ENCODE peak calls at places on chromosomes 12 and 14, in eight cellular contexts. V, X, B, L, J, T, N and F are unnamed samples. For H3K36me3, the result is how much of the 10 kb centered on the place peaks cover.

GRCh38 chr14:59187802-59188460 is 536 bp upstream of the DAAM1 start:
- DNase-seq in L (peak), B (no peak), X (no peak), T (peak), J (peak), V (no peak), N (no peak), F (no peak)

GRCh38 chr12:129827985-129828384 is 75.8 kb downstream of the TMEM132D start:
- DNase-seq in J (no peak), B (no peak), X (no peak), V (no peak), N (no peak), T (no peak), L (no peak), F (no peak)

GRCh38 chr14:35331605-35332516 is 39.7 kb downstream of the PSMA6 start:
- DNase-seq in X (peak), T (peak), B (peak), J (no peak), N (peak), V (peak), L (peak), F (peak)

GRCh38 chr12:57268264-57268663 is 17.3 kb upstream of the STAC3 start:
- DNase-seq in J (no peak), V (no peak), N (no peak), T (no peak), X (no peak), L (no peak), B (peak), F (no peak)

GRCh38 chr14:20855652-20856291 is 35.4 kb upstream of the RNASE3 start:
- DNase-seq in X (peak), T (peak), J (peak), L (peak), V (peak), B (peak), N (peak), F (peak)

GRCh38 chr14:92549853-92550244 is 36.3 kb downstream of the RIN3 start:
- DNase-seq in V (no peak), N (peak), L (peak), X (peak), J (no peak), B (no peak), T (no peak), F (no peak)

GRCh38 chr12:100672075-100672592 is 98.7 kb downstream of the GAS2L3 start:
- DNase-seq in L (peak), B (no peak), X (no peak), T (no peak), J (peak), N (no peak), V (no peak), F (no peak)

GRCh38 chr12:13208533-13209278 is 12.2 kb downstream of the EMP1 start:
- DNase-seq in T (peak), B (no peak), X (peak), V (no peak), L (no peak), J (peak), N (peak), F (no peak)

GRCh38 chr14:104102282-104102914 is 16.9 kb downstream of the ASPG start:
- DNase-seq in B (no peak), J (no peak), X (no peak), N (no peak), L (no peak), V (no peak), T (no peak), F (no peak)

GRCh38 chr12:63223128-63223527 is 72.1 kb upstream of the AVPR1A start:
- DNase-seq in N (no peak), V (no peak), B (no peak), X (no peak), J (no peak), T (no peak), L (no peak), F (no peak)

GRCh38 chr12:34399631-34400422 is 377.5 kb downstream of the ALG10 start:
- DNase-seq in J (no peak), T (peak), X (no peak), L (peak), B (no peak), V (no peak), N (no peak), F (no peak)

GRCh38 chr14:51092965-51093364 is 1.9 kb downstream of the TRIM9 start:
- DNase-seq in X (no peak), T (no peak), J (no peak), B (no peak), N (no peak), L (no peak), V (no peak), F (no peak)

GRCh38 chr14:36996133-36996856 is 176.1 kb downstream of the SLC25A21 start:
- DNase-seq in X (peak), V (no peak), N (no peak), J (no peak), T (no peak), B (peak), L (no peak), F (peak)

GRCh38 chr12:107122452-107122958 is 29.2 kb upstream of the CRY1 start:
- DNase-seq in J (no peak), X (no peak), L (no peak), B (no peak), N (no peak), V (no peak), T (no peak), F (no peak)

GRCh38 chr12:15846887-15847286 is 35.3 kb upstream of the STRAP start:
- DNase-seq in B (no peak), T (peak), X (peak), V (no peak), J (no peak), N (peak), L (no peak), F (no peak)

GRCh38 chr12:85951823-85952222 is 77.7 kb downstream of the NTS start:
- DNase-seq in N (peak), B (peak), T (peak), V (peak), X (peak), J (peak), L (no peak), F (no peak)

GRCh38 chr14:101197595-101198397 is 294.3 kb upstream of the RTL1 start:
- DNase-seq in N (no peak), B (no peak), X (no peak), T (no peak), J (no peak), L (no peak), V (no peak), F (no peak)

GRCh38 chr12:124650912-124651311 is 83.5 kb upstream of the NCOR2 start:
- DNase-seq in L (no peak), N (no peak), V (no peak), T (no peak), X (no peak), B (no peak), J (no peak), F (no peak)

GRCh38 chr14:103548463-103549351 is 13.8 kb downstream of the BAG5 start:
- DNase-seq in B (no peak), V (no peak), J (no peak), T (no peak), N (no peak), X (no peak), L (no peak), F (no peak)

GRCh38 chr12:123660328-123660727 is 10.6 kb upstream of the TCTN2 start:
- DNase-seq in J (no peak), N (peak), B (peak), X (peak), L (no peak), V (no peak), T (no peak), F (peak)

GRCh38 chr12:18424857-18425256 is 163.5 kb downstream of the PIK3C2G start:
- DNase-seq in B (no peak), N (no peak), X (no peak), J (no peak), T (no peak), L (no peak), V (no peak), F (no peak)

GRCh38 chr14:56524971-56525677 is 54.5 kb upstream of the TMEM260 start:
- DNase-seq in V (no peak), X (no peak), T (no peak), J (no peak), L (no peak), B (no peak), N (no peak), F (no peak)

GRCh38 chr12:46265734-46266133 is 3.1 kb downstream of the SLC38A1 start:
- DNase-seq in V (no peak), L (no peak), B (no peak), T (no peak), X (no peak), N (no peak), J (no peak), F (no peak)

GRCh38 chr12:109758406-109759075 is 44.9 kb downstream of the FAM222A start:
- DNase-seq in J (no peak), N (no peak), V (no peak), L (peak), B (no peak), X (no peak), T (no peak), F (no peak)

GRCh38 chr14:22811752-22812151 is 3.5 kb downstream of the SLC7A7 start:
- DNase-seq in V (no peak), B (no peak), T (no peak), J (peak), X (no peak), N (peak), L (no peak), F (no peak)

GRCh38 chr14:22807432-22808087 is 7.7 kb downstream of the SLC7A7 start:
- DNase-seq in B (no peak), J (no peak), V (no peak), T (peak), N (no peak), X (no peak), L (no peak), F (no peak)

GRCh38 chr14:22813145-22813544 is 2.1 kb downstream of the SLC7A7 start:
- DNase-seq in X (no peak), L (no peak), T (no peak), N (no peak), V (no peak), B (no peak), J (no peak), F (no peak)

GRCh38 chr14:22812744-22813143 is 2.5 kb downstream of the SLC7A7 start:
- DNase-seq in X (no peak), N (no peak), V (no peak), B (no peak), L (no peak), T (no peak), J (no peak), F (no peak)

DNA sequence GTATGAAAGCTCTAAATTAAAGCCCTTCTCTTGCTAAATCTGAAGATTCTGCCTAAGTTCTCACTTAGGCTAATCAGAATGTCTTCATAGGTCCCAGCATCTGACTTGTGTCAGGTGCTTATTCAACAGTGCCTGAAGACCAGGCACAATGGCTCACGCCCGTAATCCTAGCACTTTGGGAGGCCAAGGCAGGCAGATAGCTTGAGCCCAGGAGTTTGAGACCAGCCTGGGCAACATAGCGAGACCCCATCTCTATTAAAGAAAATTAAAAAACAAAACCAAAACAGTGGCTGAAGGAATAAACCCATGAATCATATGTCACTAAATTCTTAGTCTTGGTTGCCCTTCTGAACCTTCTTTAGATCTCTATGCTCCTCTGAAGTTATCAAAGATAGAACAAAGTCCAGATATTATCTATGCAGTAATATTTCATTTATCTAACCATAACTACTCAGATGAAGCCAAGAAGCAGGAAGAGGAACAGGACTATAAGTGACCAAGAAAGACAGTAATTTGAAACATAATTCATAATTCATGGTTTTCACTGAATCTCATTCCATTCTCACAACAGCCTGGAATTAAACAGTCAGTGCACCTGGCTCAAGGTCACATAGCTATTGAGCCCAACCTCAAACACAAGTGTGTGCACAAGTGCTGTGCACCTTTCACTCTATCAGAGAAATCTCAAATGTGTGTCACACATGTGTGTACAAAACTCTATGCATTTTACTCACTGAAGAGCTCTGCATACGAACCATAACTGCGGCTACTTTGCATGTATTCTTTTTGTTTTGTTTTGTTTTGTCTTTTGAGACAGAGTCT is 6.6 kb downstream of the SLC7A7 start:
- DNase-seq in L (no peak), N (no peak), B (no peak), T (no peak), X (no peak), J (no peak), V (no peak), F (no peak)
- H3K4me3 ChIP-seq in L (no peak), N (no peak), B (no peak), T (no peak), X (no peak), J (no peak), V (no peak), F (no peak)

GRCh38 chr12:90695415-90695814 is 259.6 kb downstream of the CCER1 start:
- DNase-seq in T (no peak), L (no peak), X (peak), N (peak), B (no peak), J (peak), V (no peak), F (no peak)
- TF ChIP-seq CTCF in T (no peak), L (no peak), X (no peak), N (peak), B (peak), J (peak), V (peak), F (no peak)

GRCh38 chr12:96266238-96266637 is 72.1 kb downstream of the ELK3 start:
- DNase-seq in X (no peak), N (no peak), L (no peak), B (no peak), J (no peak), V (no peak), T (no peak), F (no peak)

GRCh38 chr12:96265836-96266235 is 71.7 kb downstream of the ELK3 start:
- DNase-seq in X (no peak), V (no peak), L (no peak), T (no peak), B (no peak), N (no peak), J (no peak), F (no peak)

GRCh38 chr12:96263449-96263902 is 69.3 kb downstream of the ELK3 start:
- DNase-seq in V (no peak), X (peak), L (peak), B (no peak), N (peak), J (no peak), T (peak), F (no peak)

GRCh38 chr12:96261557-96261956 is 67.4 kb downstream of the ELK3 start:
- DNase-seq in T (no peak), L (no peak), X (no peak), V (no peak), B (no peak), N (peak), J (no peak), F (no peak)

GRCh38 chr12:96265400-96265799 is 71.2 kb downstream of the ELK3 start:
- DNase-seq in N (no peak), J (no peak), V (no peak), X (no peak), B (no peak), L (no peak), T (no peak), F (no peak)
- H3K36me3 ChIP-seq in N (under half), J (under half), V (under half), X (under half), B (half or more), L (under half), T (under half), F (under half)

GRCh38 chr12:32108829-32109228 is 2.2 kb downstream of the BICD1 start:
- DNase-seq in N (no peak), X (no peak), L (no peak), T (no peak), V (no peak), J (no peak), B (no peak), F (no peak)
- H3K4me3 ChIP-seq in N (peak), X (peak), L (no peak), T (peak), V (peak), J (peak), B (peak), F (peak)

GRCh38 chr14:105472496-105472991 is 2.1 kb upstream of the CRIP2 start:
- DNase-seq in V (no peak), J (no peak), B (no peak), N (no peak), L (no peak), T (no peak), X (no peak), F (no peak)
- TF ChIP-seq CTCF in V (no peak), J (no peak), B (no peak), N (no peak), L (peak), T (no peak), X (no peak), F (peak)

GRCh38 chr12:122140467-122141257 is 33.4 kb downstream of the IL31 start:
- DNase-seq in L (no peak), T (peak), N (no peak), J (no peak), X (no peak), V (no peak), B (no peak), F (no peak)
- H3K36me3 ChIP-seq in L (half or more), T (under half), N (under half), J (under half), X (under half), V (under half), B (under half), F (under half)

DNA sequence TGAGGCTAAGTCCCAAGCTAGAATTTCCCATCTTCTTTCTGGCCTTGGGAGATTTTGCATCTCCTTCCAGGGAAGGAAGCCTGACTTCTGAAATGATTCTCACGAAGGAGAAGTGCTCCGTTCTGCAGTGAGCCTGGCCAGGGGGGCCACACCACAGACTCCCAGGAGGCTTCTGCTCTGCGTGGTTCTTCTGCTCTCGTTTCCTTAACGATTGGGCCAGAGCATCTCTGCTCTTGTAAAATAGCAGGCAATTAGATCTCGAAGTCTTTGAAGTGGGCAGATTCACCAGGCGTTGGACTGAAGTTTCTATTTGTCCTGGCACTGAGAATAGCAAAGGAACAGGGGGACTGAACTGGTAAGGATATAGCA is 6.7 kb upstream of the BATF start:
- DNase-seq in T (no peak), L (no peak), V (no peak), J (no peak), N (peak), X (no peak), B (no peak), F (no peak)
- H3K4me3 ChIP-seq in T (no peak), L (no peak), V (no peak), J (no peak), N (no peak), X (no peak), B (no peak), F (no peak)